ENCODE peak calls at places on chromosomes 7 and 10, in nine cellular contexts. I, Y, W, C, T, F, R, J and H are unnamed samples.
A peak's percentile ranks its signal among the peaks of the same experiment; 100 is the strongest.

GRCh38 chr7:11261470-11261869 is 287.8 kb downstream of the PHF14 start:
- DNase-seq in I (no peak), Y (peak; percentile 90), W (no peak), C (no peak), T (no peak), F (peak; percentile 13), R (no peak), J (no peak), H (no peak)

GRCh38 chr7:18192228-18192627 is 164.6 kb upstream of the PRPS1L1 start:
- DNase-seq in I (no peak), Y (no peak), W (no peak), C (no peak), T (no peak), F (no peak), R (no peak), J (no peak), H (no peak)

GRCh38 chr10:3391657-3392056 is 219.1 kb upstream of the PITRM1 start:
- DNase-seq in I (no peak), Y (no peak), W (no peak), C (no peak), T (no peak), F (no peak), R (no peak), J (no peak), H (no peak)

GRCh38 chr10:18880530-18880929 is 168.1 kb upstream of the MALRD1 start:
- DNase-seq in I (no peak), Y (no peak), W (peak; percentile 32), C (no peak), T (no peak), F (no peak), R (no peak), J (peak; percentile 21), H (no peak)

GRCh38 chr10:73906524-73907447 is 4.1 kb upstream of the PLAU start:
- DNase-seq in I (peak; percentile 94), Y (peak; percentile 100), W (peak; percentile 81), C (no peak), T (peak; percentile 90), F (no peak), R (no peak), J (peak; percentile 99), H (peak; percentile 95)

GRCh38 chr7:30403477-30403876 is 75.1 kb downstream of the NOD1 start:
- DNase-seq in I (no peak), Y (peak; percentile 92), W (no peak), C (no peak), T (no peak), F (peak; percentile 45), R (no peak), J (no peak), H (no peak)

GRCh38 chr7:141752634-141753033 is 11.3 kb upstream of the TAS2R3 start:
- DNase-seq in I (no peak), Y (peak; percentile 30), W (no peak), C (no peak), T (peak; percentile 39), F (peak; percentile 40), R (no peak), J (no peak), H (no peak)

GRCh38 chr7:23462846-23463245 is 7.4 kb downstream of the IGF2BP3 start:
- DNase-seq in I (peak; percentile 63), Y (peak; percentile 61), W (no peak), C (no peak), T (peak; percentile 66), F (no peak), R (no peak), J (peak; percentile 82), H (no peak)

GRCh38 chr10:95246582-95247051 is 44.2 kb downstream of the PDLIM1 start:
- DNase-seq in I (peak; percentile 76), Y (peak; percentile 74), W (peak; percentile 91), C (peak; percentile 90), T (peak; percentile 68), F (peak; percentile 81), R (peak; percentile 33), J (peak; percentile 89), H (peak; percentile 88)

GRCh38 chr7:4225352-4225751 is 456.7 kb upstream of the FOXK1 start:
- DNase-seq in I (no peak), Y (no peak), W (no peak), C (no peak), T (no peak), F (no peak), R (no peak), J (no peak), H (no peak)

GRCh38 chr10:60527676-60528075 is 138.0 kb upstream of the ANK3 start:
- DNase-seq in I (no peak), Y (peak; percentile 75), W (no peak), C (no peak), T (no peak), F (no peak), R (no peak), J (no peak), H (no peak)

GRCh38 chr10:76553700-76554470 is 1083.7 kb downstream of the KCNMA1 start:
- DNase-seq in I (no peak), Y (no peak), W (no peak), C (no peak), T (no peak), F (no peak), R (no peak), J (no peak), H (no peak)

GRCh38 chr7:2613926-2614613 is 17.7 kb upstream of the TTYH3 start:
- DNase-seq in I (no peak), Y (no peak), W (no peak), C (no peak), T (peak; percentile 27), F (no peak), R (no peak), J (peak; percentile 25), H (no peak)

GRCh38 chr10:118853916-118854315 is 99.1 kb upstream of the CACUL1 start:
- DNase-seq in I (no peak), Y (no peak), W (no peak), C (no peak), T (no peak), F (no peak), R (no peak), J (no peak), H (no peak)

GRCh38 chr7:131008840-131009651 is 275.0 kb upstream of the KLF14 start:
- DNase-seq in I (no peak), Y (peak; percentile 61), W (no peak), C (peak; percentile 56), T (peak; percentile 61), F (no peak), R (no peak), J (no peak), H (no peak)

GRCh38 chr10:43471146-43471545 is 34.2 kb downstream of the ZNF487 start:
- DNase-seq in I (no peak), Y (no peak), W (no peak), C (no peak), T (no peak), F (no peak), R (no peak), J (no peak), H (no peak)

GRCh38 chr10:121851791-121852190 is 76.0 kb downstream of the ATE1 start:
- DNase-seq in I (no peak), Y (no peak), W (no peak), C (no peak), T (peak; percentile 39), F (no peak), R (no peak), J (no peak), H (no peak)
- TF ChIP-seq CTCF in I (no peak), Y (no peak), W (no peak), C (no peak), T (no peak), F (no peak), R (no peak), J (no peak), H (no peak)

GRCh38 chr7:47327698-47328391 is 254.1 kb downstream of the TNS3 start:
- DNase-seq in I (peak; percentile 73), Y (no peak), W (peak; percentile 93), C (no peak), T (no peak), F (no peak), R (no peak), J (peak; percentile 78), H (peak; percentile 91)

GRCh38 chr7:47327306-47327697 is 254.6 kb downstream of the TNS3 start:
- DNase-seq in I (peak; percentile 27), Y (no peak), W (no peak), C (no peak), T (no peak), F (no peak), R (no peak), J (peak; percentile 65), H (no peak)

GRCh38 chr7:47325337-47325736 is 256.6 kb downstream of the TNS3 start:
- DNase-seq in I (no peak), Y (no peak), W (no peak), C (no peak), T (no peak), F (no peak), R (no peak), J (no peak), H (no peak)

GRCh38 chr7:47326808-47327207 is 255.1 kb downstream of the TNS3 start:
- DNase-seq in I (peak; percentile 24), Y (no peak), W (peak; percentile 52), C (no peak), T (no peak), F (no peak), R (no peak), J (peak; percentile 70), H (no peak)

GRCh38 chr7:47326220-47326619 is 255.7 kb downstream of the TNS3 start:
- DNase-seq in I (peak; percentile 79), Y (peak; percentile 31), W (peak; percentile 20), C (no peak), T (no peak), F (no peak), R (no peak), J (peak; percentile 92), H (no peak)
- TF ChIP-seq CTCF in I (peak; percentile 74), Y (no peak), W (peak; percentile 19), C (no peak), T (no peak), F (no peak), R (no peak), J (peak; percentile 74), H (no peak)

DNA sequence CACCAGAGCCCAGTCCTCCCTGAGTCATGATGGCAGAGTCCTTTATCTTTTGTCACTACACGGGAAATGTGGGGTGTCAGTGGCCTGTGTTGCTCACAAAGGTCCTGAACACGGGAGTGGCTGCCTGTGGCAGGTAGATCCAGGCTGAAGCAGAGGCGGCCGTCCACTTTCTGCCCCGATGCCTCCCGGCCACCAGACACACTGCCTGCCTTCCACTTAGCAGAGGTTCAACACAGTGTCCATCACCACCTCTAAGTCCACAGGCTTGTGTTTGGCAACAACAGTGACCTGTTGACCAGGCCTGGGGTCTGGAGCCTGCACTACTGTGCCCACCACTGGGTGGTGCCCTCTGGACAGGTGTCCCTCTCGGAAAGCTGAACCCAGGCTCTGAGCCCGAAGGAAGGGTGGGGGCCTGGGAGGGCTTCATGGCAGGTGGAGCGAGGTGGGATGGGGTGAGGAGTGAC is 49.9 kb upstream of the CAMK2B start:
- DNase-seq in I (no peak), Y (peak; percentile 18), W (peak; percentile 53), C (no peak), T (no peak), F (peak; percentile 36), R (no peak), J (no peak), H (peak; percentile 82)
- TF ChIP-seq CTCF in I (peak; percentile 42), Y (peak; percentile 28), W (peak; percentile 58), C (peak; percentile 34), T (peak; percentile 27), F (peak; percentile 53), R (peak; percentile 30), J (peak; percentile 21), H (no peak)

GRCh38 chr7:1545417-1546246 is 10.4 kb downstream of the TMEM184A start:
- DNase-seq in I (no peak), Y (no peak), W (no peak), C (no peak), T (no peak), F (no peak), R (no peak), J (no peak), H (no peak)
- TF ChIP-seq CTCF in I (peak; percentile 20), Y (peak; percentile 50), W (no peak), C (no peak), T (no peak), F (no peak), R (no peak), J (no peak), H (no peak)